ENCODE peak calls at places on chromosome 12, in ten cellular contexts. J, W, Z, R, C, O, K, D, E and P are unnamed samples.

GRCh38 chr12:57124259-57124877 is 3.9 kb upstream of the LRP1 start:
- DNase-seq in D (peak), R (no peak), Z (peak), O (peak), J (peak), C (peak), K (peak), W (peak), E (peak), P (peak)

GRCh38 chr12:92094751-92095161 is 50.9 kb downstream of the BTG1 start:
- DNase-seq in E (no peak), W (no peak), D (no peak), O (no peak), J (no peak), Z (no peak), K (no peak), R (no peak), C (no peak), P (no peak)

GRCh38 chr12:104790296-104791125 is 167.6 kb downstream of the SLC41A2 start:
- DNase-seq in Z (no peak), J (no peak), E (no peak), W (peak), D (no peak), O (peak), K (peak), C (peak), R (peak), P (no peak)

GRCh38 chr12:30822385-30823139 is 67.8 kb upstream of the CAPRIN2 start:
- DNase-seq in D (no peak), K (no peak), O (peak), R (no peak), Z (no peak), C (peak), W (no peak), J (peak), E (no peak), P (no peak)

GRCh38 chr12:131454418-131455217 is 256.3 kb upstream of the SFSWAP start:
- DNase-seq in J (no peak), E (no peak), O (peak), R (peak), K (peak), D (peak), C (no peak), Z (no peak), W (peak), P (no peak)

GRCh38 chr12:89648211-89648930 is 60.3 kb downstream of the ATP2B1 start:
- DNase-seq in D (no peak), Z (no peak), K (no peak), C (no peak), W (no peak), J (no peak), E (no peak), R (no peak), O (no peak), P (no peak)

GRCh38 chr12:80000831-80001230 is 65.9 kb upstream of the PPP1R12A start:
- DNase-seq in R (no peak), C (no peak), Z (no peak), D (no peak), W (no peak), E (no peak), O (no peak), J (no peak), K (no peak), P (no peak)

GRCh38 chr12:22473212-22473611 is 71.1 kb downstream of the C2CD5 start:
- DNase-seq in W (no peak), K (no peak), J (no peak), O (no peak), C (no peak), D (no peak), E (no peak), Z (no peak), R (no peak), P (no peak)

GRCh38 chr12:115755752-115756140 is 521.7 kb downstream of the MED13L start:
- DNase-seq in W (no peak), J (no peak), Z (no peak), K (no peak), C (no peak), D (no peak), R (no peak), E (no peak), O (no peak), P (no peak)

GRCh38 chr12:122459211-122459610 is 36.7 kb upstream of the CLIP1 start:
- DNase-seq in R (no peak), C (no peak), E (no peak), D (no peak), W (no peak), O (no peak), K (no peak), Z (no peak), J (no peak), P (no peak)